ENCODE peak calls at places on chromosomes 11 and 22, in four cellular contexts. One of them, this sample, is unnamed.

GRCh38 chr22:36926309-36926708 is 12.9 kb downstream of the CSF2RB start:
- DNase-seq in GM12878: no peak
- DNase-seq in HepG2: no peak
- DNase-seq in K562: no peak
- DNase-seq in this sample: no peak

GRCh38 chr22:44196731-44197131 is 16.0 kb downstream of the PARVG start:
- DNase-seq in HepG2: no peak
- DNase-seq in GM12878: no peak
- DNase-seq in K562: no peak
- DNase-seq in this sample: no peak

GRCh38 chr22:46045459-46046298 is 68.7 kb upstream of the WNT7B start:
- DNase-seq in K562: no peak
- DNase-seq in HepG2: no peak
- DNase-seq in GM12878: no peak
- DNase-seq in this sample: no peak

GRCh38 chr11:11845551-11845950 is 3.8 kb downstream of the USP47 start:
- DNase-seq in K562: no peak
- DNase-seq in HepG2: no peak
- DNase-seq in GM12878: no peak
- DNase-seq in this sample: no peak

GRCh38 chr22:22948651-22949611 is 61.3 kb downstream of the IGLL5 start:
- DNase-seq in HepG2: no peak
- DNase-seq in K562: no peak
- DNase-seq in GM12878: no peak
- DNase-seq in this sample: no peak

GRCh38 chr11:78698612-78699011 is 123.9 kb upstream of the NARS2 start:
- DNase-seq in K562: no peak
- DNase-seq in GM12878: no peak
- DNase-seq in HepG2: no peak
- DNase-seq in this sample: no peak

GRCh38 chr22:37356922-37357321 is 70.4 kb downstream of the ELFN2 start:
- DNase-seq in HepG2: no peak
- DNase-seq in K562: no peak
- DNase-seq in GM12878: no peak
- DNase-seq in this sample: no peak

GRCh38 chr11:79381036-79381435 is 59.8 kb downstream of the TENM4 start:
- DNase-seq in K562: no peak
- DNase-seq in HepG2: no peak
- DNase-seq in GM12878: no peak
- DNase-seq in this sample: no peak

GRCh38 chr11:120509346-120510053 is 2.0 kb upstream of the GRIK4 start:
- DNase-seq in GM12878: no peak
- DNase-seq in HepG2: no peak
- DNase-seq in K562: no peak
- DNase-seq in this sample: no peak

GRCh38 chr11:88016392-88017020 is 158.7 kb downstream of the RAB38 start:
- DNase-seq in GM12878: peak
- DNase-seq in HepG2: peak
- DNase-seq in K562: peak
- DNase-seq in this sample: peak

GRCh38 chr11:124887667-124888013 is 10.0 kb downstream of the ROBO4 start:
- DNase-seq in HepG2: no peak
- DNase-seq in GM12878: no peak
- DNase-seq in K562: no peak
- DNase-seq in this sample: no peak

GRCh38 chr22:28019360-28019759 is 100.3 kb upstream of the PITPNB start:
- DNase-seq in GM12878: no peak
- DNase-seq in HepG2: no peak
- DNase-seq in K562: no peak
- DNase-seq in this sample: no peak

GRCh38 chr11:58965246-58965985 is 26.1 kb downstream of the GLYATL1 start:
- DNase-seq in GM12878: no peak
- DNase-seq in K562: no peak
- DNase-seq in HepG2: no peak
- DNase-seq in this sample: no peak

GRCh38 chr22:23565942-23566715 is 14.0 kb downstream of the IGLL1 start:
- DNase-seq in GM12878: no peak
- DNase-seq in HepG2: peak
- DNase-seq in K562: peak
- DNase-seq in this sample: peak

GRCh38 chr11:134916421-134916820 is 504.4 kb upstream of the B3GAT1 start:
- DNase-seq in GM12878: no peak
- DNase-seq in HepG2: no peak
- DNase-seq in K562: no peak
- DNase-seq in this sample: no peak

GRCh38 chr11:77518471-77518870 is 44.6 kb upstream of the PAK1 start:
- DNase-seq in HepG2: no peak
- DNase-seq in K562: no peak
- DNase-seq in GM12878: no peak
- DNase-seq in this sample: no peak

GRCh38 chr11:130582994-130583393 is 134.5 kb downstream of the ADAMTS15 start:
- DNase-seq in HepG2: no peak
- DNase-seq in GM12878: no peak
- DNase-seq in K562: no peak
- DNase-seq in this sample: no peak

GRCh38 chr11:111460752-111461305 is 51.4 kb downstream of the BTG4 start:
- DNase-seq in GM12878: no peak
- DNase-seq in K562: no peak
- DNase-seq in HepG2: no peak
- DNase-seq in this sample: no peak

GRCh38 chr11:66336234-66337102 is at the start of gene RIN1:
- DNase-seq in HepG2: peak
- DNase-seq in GM12878: peak
- DNase-seq in K562: peak
- DNase-seq in this sample: no peak

GRCh38 chr11:24636291-24636629 is 139.4 kb downstream of the LUZP2 start:
- DNase-seq in K562: no peak
- DNase-seq in GM12878: no peak
- DNase-seq in HepG2: no peak
- DNase-seq in this sample: no peak

GRCh38 chr22:29710922-29711593 is 8.7 kb upstream of the CABP7 start:
- DNase-seq in HepG2: no peak
- DNase-seq in K562: no peak
- DNase-seq in GM12878: no peak
- DNase-seq in this sample: no peak

GRCh38 chr11:61702701-61703312 is 22.6 kb downstream of the DAGLA start:
- DNase-seq in K562: no peak
- DNase-seq in GM12878: no peak
- DNase-seq in HepG2: no peak
- DNase-seq in this sample: no peak

GRCh38 chr22:49021097-49021925 is 806.4 kb downstream of the BRD1 start:
- DNase-seq in HepG2: no peak
- DNase-seq in GM12878: no peak
- DNase-seq in K562: no peak
- DNase-seq in this sample: no peak

GRCh38 chr11:47915407-47916137 is 64.8 kb upstream of the PTPRJ start:
- DNase-seq in HepG2: peak
- DNase-seq in K562: no peak
- DNase-seq in GM12878: no peak
- DNase-seq in this sample: no peak

GRCh38 chr11:57485217-57486007 is 25.1 kb downstream of the RTN4RL2 start:
- DNase-seq in K562: no peak
- DNase-seq in HepG2: no peak
- DNase-seq in GM12878: no peak
- DNase-seq in this sample: no peak

GRCh38 chr11:86438685-86439084 is 64.0 kb downstream of the CCDC81 start:
- DNase-seq in GM12878: no peak
- DNase-seq in HepG2: no peak
- DNase-seq in K562: no peak
- DNase-seq in this sample: no peak

GRCh38 chr22:50563410-50564160 is 866 bp upstream of the SYCE3 start:
- DNase-seq in GM12878: no peak
- DNase-seq in K562: no peak
- DNase-seq in HepG2: peak
- DNase-seq in this sample: no peak

GRCh38 chr11:104968365-104968855 is at the start of gene CASP4:
- DNase-seq in HepG2: peak
- DNase-seq in K562: no peak
- DNase-seq in GM12878: peak
- DNase-seq in this sample: no peak

GRCh38 chr11:75792127-75792731 is 22.8 kb upstream of the UVRAG start:
- DNase-seq in K562: no peak
- DNase-seq in GM12878: no peak
- DNase-seq in HepG2: no peak
- DNase-seq in this sample: no peak

DNA sequence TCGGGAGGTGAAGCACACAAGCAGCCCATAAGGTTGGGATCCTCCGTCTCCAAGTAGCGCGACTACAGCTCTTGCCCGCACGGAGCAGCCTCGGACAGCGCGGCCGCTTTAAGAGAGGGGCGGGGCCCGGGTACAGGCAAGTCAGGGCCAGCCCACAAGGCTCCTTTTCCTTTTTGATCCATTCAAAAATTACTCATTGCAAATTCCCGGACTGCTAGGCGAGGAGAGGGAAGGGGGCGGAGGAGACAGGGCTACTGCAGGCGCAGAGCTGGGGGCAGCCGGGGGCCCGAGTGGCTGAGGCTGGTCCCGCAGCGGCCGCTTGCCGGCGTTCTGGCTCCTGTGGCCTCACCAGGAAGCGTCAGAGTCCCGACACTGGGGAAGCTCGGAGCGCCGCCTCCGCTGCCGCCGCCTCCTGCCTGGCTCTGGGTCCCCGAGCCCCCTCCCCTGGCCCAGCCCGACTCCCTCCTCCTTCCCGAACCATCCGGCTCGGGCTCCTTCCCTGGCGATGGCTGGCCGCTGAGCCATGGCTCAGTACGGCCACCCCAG is at the start of gene UBASH3B:
- DNase-seq in GM12878: no peak
- DNase-seq in HepG2: peak
- DNase-seq in K562: peak
- DNase-seq in this sample: peak
- TF ChIP-seq FOXM1 in GM12878: no peak
- TF ChIP-seq FOXM1 in HepG2: no peak
- TF ChIP-seq FOXM1 in K562: no peak
- TF ChIP-seq FOXM1 in this sample: no peak

DNA sequence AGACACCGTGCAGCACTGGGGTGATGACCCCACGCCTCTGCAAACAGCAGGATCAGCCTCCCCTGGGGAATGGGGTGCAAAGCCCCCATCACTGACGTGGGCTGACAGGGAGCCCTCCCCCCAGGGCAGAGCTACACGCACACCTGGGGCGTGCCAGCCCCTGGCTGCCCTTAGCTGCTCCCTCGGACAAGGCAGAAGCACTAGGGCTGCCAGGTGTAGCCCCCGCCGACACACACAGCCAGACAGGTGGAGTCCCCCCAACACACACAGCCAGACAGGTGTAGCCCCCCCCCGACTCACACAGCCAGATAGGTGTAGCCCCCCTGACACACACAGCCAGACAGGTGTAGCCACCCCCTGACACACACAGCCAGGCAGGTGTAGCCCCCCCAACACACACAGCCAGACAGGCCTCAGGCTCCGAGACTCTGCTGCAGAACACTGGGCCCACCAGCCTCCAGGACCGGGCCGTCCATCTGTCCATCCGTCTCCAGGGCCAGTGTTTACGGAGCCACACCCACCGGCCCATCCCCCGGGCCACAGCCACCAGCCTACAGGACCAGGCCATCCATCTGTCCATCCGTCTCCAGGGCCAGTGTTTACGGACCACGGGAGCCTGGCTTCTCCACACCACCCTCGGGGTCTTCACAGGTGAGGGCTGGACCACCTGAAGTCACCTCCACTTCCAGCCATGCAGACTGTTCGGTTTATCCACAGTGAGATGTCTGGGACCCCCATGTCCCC is 3.5 kb downstream of the ANO9 start:
- DNase-seq in K562: no peak
- DNase-seq in HepG2: no peak
- DNase-seq in GM12878: no peak
- DNase-seq in this sample: no peak
- TF ChIP-seq BHLHE40 in K562: no peak
- TF ChIP-seq BHLHE40 in HepG2: no peak
- TF ChIP-seq BHLHE40 in GM12878: no peak
- TF ChIP-seq BHLHE40 in this sample: no peak

DNA sequence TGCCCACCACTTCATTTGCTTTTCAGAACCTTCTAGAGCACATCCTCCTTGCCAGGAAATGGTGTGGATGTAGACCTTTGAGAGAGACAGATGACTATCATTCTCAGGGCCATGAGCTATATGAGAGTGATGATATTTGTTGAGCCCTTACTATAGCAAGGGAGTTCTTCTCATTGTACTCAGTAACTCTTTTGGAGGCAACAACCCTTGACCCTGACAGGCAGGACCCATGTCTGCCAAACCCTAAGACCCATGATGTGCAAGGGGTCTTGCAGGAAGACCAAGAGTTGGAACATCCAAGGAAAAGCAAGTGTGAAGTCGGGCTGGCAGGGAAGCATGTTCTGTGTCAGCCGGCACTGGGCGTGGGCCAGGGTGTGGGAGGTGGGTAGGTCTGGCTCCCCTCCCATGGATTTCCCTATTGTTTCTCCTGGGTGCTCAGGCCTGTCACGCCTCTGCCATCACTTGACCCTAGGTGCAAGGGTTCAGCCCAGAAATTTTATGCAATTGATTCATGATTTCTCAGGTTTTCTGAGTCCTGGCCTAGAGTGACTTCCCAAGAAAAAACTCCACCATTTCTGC is 1.2 kb downstream of the FOLR3 start:
- DNase-seq in K562: no peak
- DNase-seq in HepG2: no peak
- DNase-seq in GM12878: no peak
- DNase-seq in this sample: no peak
- TF ChIP-seq TARDBP in K562: no peak
- TF ChIP-seq TARDBP in HepG2: no peak
- TF ChIP-seq TARDBP in GM12878: no peak
- TF ChIP-seq TARDBP in this sample: no peak

GRCh38 chr11:27933992-27934829 is 173.7 kb downstream of the KIF18A start:
- DNase-seq in GM12878: no peak
- DNase-seq in K562: no peak
- DNase-seq in HepG2: no peak
- DNase-seq in this sample: no peak
- TF ChIP-seq FOXM1 in GM12878: no peak
- TF ChIP-seq FOXM1 in K562: no peak
- TF ChIP-seq FOXM1 in HepG2: no peak
- TF ChIP-seq FOXM1 in this sample: no peak

This sample was measured in HEK293T.